ENCODE peak calls at places on chromosomes 11 and 22, in five cellular contexts. W is amygdala; Z is stimulated activated naive B cell treated with anti-CD40 and anti-IgM and Interleukin-4, amounts not matched to agents 10 μg/mL and 1 μg/mL and 100 μg/mL, for 72 hours; I is ovary; Q is caudate nucleus. A is an unnamed sample.
A peak's percentile ranks its signal among the peaks of the same experiment; 100 is the strongest.

GRCh38 chr11:17991799-17992433 is 20.9 kb downstream of the SERGEF start:
- DNase-seq in W (no peak), Z (no peak), I (no peak), Q (no peak), A (peak; percentile 39)

GRCh38 chr11:75547617-75548054 is 14.4 kb upstream of the SERPINH1 start:
- DNase-seq in W (no peak), Z (no peak), I (peak; percentile 76), Q (no peak), A (peak; percentile 40)

GRCh38 chr22:39949964-39950737 is 10.0 kb upstream of the TMA7B start:
- DNase-seq in W (no peak), Z (no peak), I (no peak), Q (no peak), A (no peak)

GRCh38 chr11:47212938-47213337 is 1.8 kb upstream of the DDB2 start:
- DNase-seq in W (no peak), Z (no peak), I (no peak), Q (no peak), A (no peak)

GRCh38 chr11:77819921-77820564 is 479 bp downstream of the RSF1 start:
- DNase-seq in W (no peak), Z (peak; percentile 35), I (peak; percentile 60), Q (no peak), A (peak; percentile 64)

GRCh38 chr11:94988748-94989147 is 15.2 kb downstream of the KDM4D start:
- DNase-seq in W (no peak), Z (no peak), I (no peak), Q (no peak), A (no peak)

GRCh38 chr11:124740277-124740882 is 638 bp downstream of the NRGN start:
- DNase-seq in W (no peak), Z (peak; percentile 50), I (no peak), Q (no peak), A (peak; percentile 46)

GRCh38 chr11:46977038-46977818 is 40.7 kb downstream of the CSTPP1 start:
- DNase-seq in W (peak; percentile 13), Z (no peak), I (no peak), Q (peak; percentile 31), A (peak; percentile 18)

GRCh38 chr11:77506857-77507256 is 33.0 kb upstream of the PAK1 start:
- DNase-seq in W (no peak), Z (no peak), I (no peak), Q (no peak), A (peak; percentile 28)

GRCh38 chr22:38450234-38450797 is 4.7 kb downstream of the KCNJ4 start:
- DNase-seq in W (no peak), Z (no peak), I (no peak), Q (no peak), A (no peak)

GRCh38 chr22:30591191-30591587 is 521 bp downstream of the PES1 start:
- DNase-seq in W (no peak), Z (no peak), I (no peak), Q (no peak), A (no peak)

GRCh38 chr11:98545544-98546175 is 475.1 kb upstream of the CNTN5 start:
- DNase-seq in W (no peak), Z (no peak), I (no peak), Q (no peak), A (no peak)

GRCh38 chr11:73652856-73653559 is 6.6 kb downstream of the PLEKHB1 start:
- DNase-seq in W (no peak), Z (no peak), I (no peak), Q (no peak), A (no peak)

GRCh38 chr22:22720724-22721261 is 76.4 kb downstream of the GGTLC2 start:
- DNase-seq in W (no peak), Z (peak; percentile 64), I (no peak), Q (no peak), A (no peak)

GRCh38 chr11:2860636-2861035 is 24.9 kb downstream of the CDKN1C start:
- DNase-seq in W (no peak), Z (peak; percentile 51), I (no peak), Q (no peak), A (no peak)

GRCh38 chr11:123180166-123180565 is 14.9 kb downstream of the CLMP start:
- DNase-seq in W (no peak), Z (no peak), I (no peak), Q (no peak), A (no peak)

GRCh38 chr11:35511666-35512065 is 13.8 kb downstream of the PAMR1 start:
- DNase-seq in W (no peak), Z (no peak), I (no peak), Q (no peak), A (no peak)

GRCh38 chr11:55172734-55173415 is 89.1 kb upstream of the TRIM48 start:
- DNase-seq in W (no peak), Z (no peak), I (no peak), Q (no peak), A (no peak)

GRCh38 chr11:66115638-66116410 is 45.8 kb downstream of the PACS1 start:
- DNase-seq in W (no peak), Z (no peak), I (no peak), Q (no peak), A (no peak)

GRCh38 chr11:17403977-17404759 is 15.7 kb upstream of the KCNJ11 start:
- DNase-seq in W (no peak), Z (no peak), I (no peak), Q (no peak), A (no peak)

GRCh38 chr11:64864473-64865285 is 13.7 kb downstream of the EHD1 start:
- DNase-seq in W (no peak), Z (peak; percentile 49), I (peak; percentile 80), Q (no peak), A (no peak)

GRCh38 chr11:132862137-132862536 is 670.2 kb downstream of the OPCML start:
- DNase-seq in W (no peak), Z (no peak), I (no peak), Q (no peak), A (no peak)